ENCODE peak calls at places on chromosomes 6 and 20, in ten cellular contexts. M, S, A, N, T, H, R, C, O and I are unnamed samples.

GRCh38 chr20:18585134-18585533 is 2.7 kb upstream of the DTD1 start:
- DNase-seq in S (no peak), O (no peak), M (no peak), T (peak), H (no peak), C (no peak), A (peak), N (no peak), R (peak), I (peak)

GRCh38 chr6:169650959-169651292 is 50.9 kb downstream of the WDR27 start:
- DNase-seq in A (no peak), S (no peak), M (no peak), H (no peak), C (no peak), N (no peak), O (no peak), T (no peak), R (no peak), I (no peak)

GRCh38 chr20:59191756-59192532 is 28.3 kb downstream of the ZNF831 start:
- DNase-seq in S (no peak), A (no peak), N (no peak), M (no peak), H (no peak), R (no peak), T (no peak), C (no peak), O (peak), I (no peak)

GRCh38 chr20:61934716-61935530 is 130.8 kb downstream of the TAF4 start:
- DNase-seq in S (no peak), T (no peak), H (no peak), M (no peak), R (peak), C (no peak), N (no peak), A (peak), O (no peak), I (no peak)

GRCh38 chr6:88167625-88167937 is 1.4 kb upstream of the CNR1 start:
- DNase-seq in H (no peak), S (no peak), C (no peak), T (no peak), M (no peak), N (no peak), O (no peak), R (no peak), A (no peak), I (no peak)

GRCh38 chr6:33926451-33926850 is 122.6 kb upstream of the MLN start:
- DNase-seq in C (no peak), S (no peak), O (no peak), T (peak), R (peak), N (no peak), A (peak), M (no peak), H (no peak), I (peak)

GRCh38 chr20:32667030-32667429 is 6.7 kb downstream of the C20orf203 start:
- DNase-seq in M (no peak), N (no peak), R (no peak), A (no peak), S (no peak), O (no peak), C (no peak), T (no peak), H (no peak), I (no peak)

GRCh38 chr20:38334016-38334415 is 12.3 kb upstream of the LBP start:
- DNase-seq in R (no peak), M (no peak), T (no peak), N (no peak), C (no peak), A (no peak), S (no peak), H (no peak), O (no peak), I (no peak)